ENCODE peak calls at places on chromosome 21, in ten cellular contexts. U is endothelial cell of umbilical vein, X is GM23338, B is fibroblast of lung, R is colonic mucosa, A is upper lobe of right lung, K is kidney, O is body of pancreas, Q is fibroblast of villous mesenchyme, I is GM06990. W is an unnamed sample.

GRCh38 chr21:17391811-17392340 is 121.0 kb upstream of the CXADR start:
- DNase-seq in I (no peak), O (no peak), Q (no peak), B (no peak), X (no peak), U (no peak), R (no peak), K (no peak), A (no peak), W (no peak)

GRCh38 chr21:17414766-17415165 is 98.1 kb upstream of the CXADR start:
- DNase-seq in X (peak), U (no peak), B (no peak), R (no peak), A (no peak), O (peak), I (no peak), K (no peak), Q (no peak), W (no peak)

GRCh38 chr21:26351661-26352060 is 181.1 kb upstream of the APP start:
- DNase-seq in O (no peak), R (no peak), I (no peak), Q (no peak), X (no peak), B (no peak), U (no peak), A (no peak), K (no peak), W (no peak)

GRCh38 chr21:41726970-41727783 is 39.7 kb downstream of the RIPK4 start:
- DNase-seq in X (no peak), A (no peak), I (no peak), B (peak), O (peak), U (no peak), Q (peak), K (peak), R (no peak), W (peak)

GRCh38 chr21:17185685-17186084 is 327.2 kb upstream of the CXADR start:
- DNase-seq in K (no peak), R (no peak), I (no peak), X (no peak), A (no peak), B (no peak), O (no peak), Q (no peak), U (no peak), W (no peak)

GRCh38 chr21:14569868-14570267 is 23.8 kb upstream of the SAMSN1 start:
- DNase-seq in I (no peak), U (no peak), B (no peak), A (no peak), K (no peak), R (no peak), O (no peak), Q (no peak), X (no peak), W (no peak)

GRCh38 chr21:29390778-29391177 is 92.1 kb downstream of the BACH1 start:
- DNase-seq in U (no peak), Q (peak), X (no peak), R (no peak), B (no peak), K (no peak), I (no peak), O (no peak), A (no peak), W (no peak)

GRCh38 chr21:26199471-26199870 is 28.9 kb upstream of the APP start:
- DNase-seq in X (no peak), U (no peak), I (no peak), R (no peak), K (no peak), O (no peak), B (peak), Q (peak), A (no peak), W (no peak)

GRCh38 chr21:40194181-40194580 is 326.9 kb downstream of the PCP4 start:
- DNase-seq in A (no peak), O (no peak), K (no peak), I (no peak), R (no peak), X (no peak), B (no peak), Q (no peak), U (no peak), W (no peak)

GRCh38 chr21:14797543-14797942 is 251.4 kb upstream of the SAMSN1 start:
- DNase-seq in Q (no peak), O (no peak), R (no peak), K (no peak), I (no peak), B (no peak), A (no peak), X (no peak), U (no peak), W (no peak)

GRCh38 chr21:37757631-37758376 is 158.5 kb downstream of the KCNJ6 start:
- DNase-seq in R (no peak), K (no peak), B (no peak), Q (no peak), A (no peak), I (no peak), X (no peak), O (no peak), U (no peak), W (no peak)

GRCh38 chr21:8991088-8991907 is 1530.1 kb upstream of the TPTE start:
- DNase-seq in B (no peak), K (no peak), U (peak), X (peak), R (no peak), I (no peak), A (no peak), O (no peak), Q (peak), W (no peak)

GRCh38 chr21:42763578-42764442 is 110.4 kb downstream of the PDE9A start:
- DNase-seq in A (peak), Q (no peak), U (no peak), I (no peak), K (peak), O (no peak), B (no peak), X (no peak), R (no peak), W (no peak)

GRCh38 chr21:23725576-23725975 is 1881.7 kb downstream of the MRPL39 start:
- DNase-seq in A (no peak), X (peak), Q (no peak), B (no peak), K (no peak), O (no peak), U (no peak), R (no peak), I (no peak), W (no peak)

GRCh38 chr21:37207441-37208009 is 59.6 kb downstream of the VPS26C start:
- DNase-seq in A (no peak), B (peak), R (no peak), O (peak), U (no peak), K (no peak), X (no peak), Q (peak), I (peak), W (no peak)

GRCh38 chr21:35226302-35226701 is 177.2 kb upstream of the RUNX1 start:
- DNase-seq in Q (peak), U (peak), A (no peak), R (no peak), I (no peak), X (no peak), B (peak), O (no peak), K (no peak), W (no peak)

GRCh38 chr21:31554511-31555022 is 104.9 kb upstream of the SOD1 start:
- DNase-seq in K (peak), U (no peak), B (no peak), I (peak), O (no peak), A (peak), R (no peak), Q (no peak), X (peak), W (no peak)
- H3K4me3 ChIP-seq in K (no peak), U (no peak), B (no peak), I (no peak), O (no peak), A (no peak), R (no peak), Q (no peak), X (peak), W (no peak)

DNA sequence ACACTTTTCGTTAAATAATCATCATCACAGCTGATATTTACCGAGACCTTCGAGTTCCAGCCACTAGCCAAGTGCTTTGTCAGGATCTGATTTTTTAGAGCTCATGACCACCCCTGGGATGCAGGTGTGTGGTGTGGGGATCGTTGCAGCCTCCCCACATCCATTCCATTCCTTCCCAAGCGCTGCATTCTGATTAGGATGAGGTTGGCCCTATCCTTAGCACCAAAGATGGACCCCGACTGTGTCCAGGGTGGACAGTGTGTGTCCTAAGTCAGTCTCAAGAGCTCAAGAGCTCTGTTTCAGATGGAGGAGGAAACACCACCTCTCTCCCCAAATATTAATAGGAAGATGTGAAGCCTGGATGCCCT is 74.1 kb downstream of the PSMG1 start:
- DNase-seq in I (no peak), O (no peak), B (no peak), A (no peak), Q (no peak), X (no peak), K (no peak), R (no peak), U (no peak), W (no peak)
- TF ChIP-seq CTCF in I (no peak), O (no peak), B (no peak), A (no peak), Q (no peak), X (no peak), K (no peak), R (no peak), U (no peak), W (no peak)

GRCh38 chr21:34091032-34091431 is 17.7 kb downstream of the MRPS6 start:
- DNase-seq in B (no peak), O (no peak), Q (no peak), K (no peak), X (no peak), A (no peak), I (no peak), R (no peak), U (no peak), W (no peak)
- H3K4me3 ChIP-seq in B (no peak), O (no peak), Q (no peak), K (no peak), X (no peak), A (no peak), I (no peak), R (no peak), U (no peak), W (no peak)

DNA sequence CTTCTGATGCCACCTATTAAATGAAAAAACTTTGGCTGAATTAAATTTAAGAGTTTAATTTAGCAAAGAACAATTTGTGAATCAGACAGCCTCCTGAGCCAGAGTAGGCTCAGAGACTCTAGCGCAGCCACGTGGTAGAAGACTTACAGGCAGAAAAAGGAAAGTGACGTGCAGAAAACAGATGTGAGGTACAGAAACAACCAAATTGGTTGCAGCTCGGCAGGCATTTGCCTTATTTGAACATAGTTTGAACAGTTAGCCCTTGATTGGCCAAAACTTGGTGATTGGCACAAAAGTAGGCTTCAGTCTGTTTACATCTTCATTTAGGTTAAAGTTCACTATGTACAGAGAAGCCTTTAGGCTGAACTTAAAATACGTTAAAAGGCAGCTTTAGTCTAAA is 22.9 kb downstream of the TCP10L start:
- DNase-seq in X (peak), U (peak), Q (peak), R (no peak), I (no peak), B (peak), A (no peak), K (no peak), O (peak), W (no peak)
- TF ChIP-seq CTCF in X (peak), U (peak), Q (peak), R (no peak), I (peak), B (peak), A (peak), K (peak), O (no peak), W (no peak)

DNA sequence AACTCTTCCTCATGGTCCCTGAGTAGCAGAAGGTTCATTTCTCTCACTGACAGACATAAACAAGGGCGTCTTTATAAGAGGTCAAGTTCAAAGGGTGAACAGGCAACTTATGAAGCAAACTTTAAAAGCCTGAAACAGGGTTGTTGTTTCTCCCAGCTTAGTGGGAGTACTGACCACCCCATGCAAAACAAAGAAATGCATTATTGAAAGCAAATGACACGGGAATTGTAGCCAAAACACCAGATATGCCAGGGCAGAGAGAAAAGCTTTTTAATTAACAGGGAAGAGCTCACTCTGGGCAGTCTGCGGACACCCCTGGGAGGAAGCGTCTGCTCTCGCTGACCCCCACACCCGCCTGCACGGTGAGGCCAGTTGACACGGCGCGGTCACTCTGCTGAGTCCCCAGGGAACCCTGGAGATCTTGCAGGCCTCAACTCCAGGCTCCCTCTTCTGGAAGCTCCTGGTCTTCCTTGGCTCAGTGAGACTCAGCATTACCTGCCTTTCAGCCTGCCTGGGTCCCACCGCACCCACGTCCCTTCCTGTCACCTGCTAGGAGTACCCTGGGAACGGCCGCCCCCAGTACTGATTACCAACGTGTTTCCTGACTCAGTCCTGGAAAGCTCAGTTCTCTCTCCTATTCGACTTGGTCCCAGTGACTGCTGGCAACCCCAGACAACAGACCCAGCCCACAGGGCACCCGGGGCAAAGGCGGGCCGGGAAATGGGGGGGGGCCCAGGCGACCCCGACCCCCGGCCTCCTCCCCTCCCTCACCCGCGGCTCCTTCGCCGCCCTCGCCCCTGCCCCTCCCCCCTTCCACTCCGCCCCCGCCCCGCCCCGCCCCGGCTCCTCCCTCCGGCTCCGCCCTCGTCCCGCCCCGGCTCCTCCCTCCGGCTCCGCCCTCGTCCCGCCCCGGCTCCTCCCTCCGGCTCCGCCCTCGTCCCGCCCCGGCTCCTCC is 972 bp downstream of the CFAP410 start:
- DNase-seq in X (peak), O (peak), B (peak), A (peak), U (peak), I (peak), R (peak), Q (peak), K (peak), W (peak)
- H3K4me3 ChIP-seq in X (peak), O (no peak), B (peak), A (peak), U (peak), I (peak), R (peak), Q (peak), K (no peak), W (peak)

W was measured in coronary artery.